ENCODE peak calls at places on chromosome 21, in seven cellular contexts. One of them, this sample, is unnamed.

GRCh38 chr21:43866233-43866632 is 1.2 kb downstream of the AGPAT3 start:
- DNase-seq in ovary: peak
- DNase-seq in osteoblast: peak
- DNase-seq in astrocyte: peak
- DNase-seq in thoracic aorta: no peak
- DNase-seq in pancreas: no peak
- DNase-seq in right cardiac atrium: peak
- DNase-seq in this sample: no peak

GRCh38 chr21:42751866-42752265 is 98.4 kb downstream of the PDE9A start:
- DNase-seq in astrocyte: no peak
- DNase-seq in right cardiac atrium: no peak
- DNase-seq in pancreas: peak
- DNase-seq in ovary: no peak
- DNase-seq in thoracic aorta: no peak
- DNase-seq in osteoblast: peak
- DNase-seq in this sample: no peak

GRCh38 chr21:30102881-30103280 is 63.7 kb downstream of the CLDN17 start:
- DNase-seq in thoracic aorta: no peak
- DNase-seq in pancreas: no peak
- DNase-seq in ovary: no peak
- DNase-seq in osteoblast: no peak
- DNase-seq in right cardiac atrium: no peak
- DNase-seq in astrocyte: no peak
- DNase-seq in this sample: no peak

GRCh38 chr21:28336299-28336698 is 656.4 kb downstream of the LTN1 start:
- DNase-seq in thoracic aorta: no peak
- DNase-seq in ovary: peak
- DNase-seq in pancreas: no peak
- DNase-seq in osteoblast: no peak
- DNase-seq in astrocyte: peak
- DNase-seq in right cardiac atrium: no peak
- DNase-seq in this sample: peak

GRCh38 chr21:36236052-36236730 is 79.6 kb downstream of the DOP1B start:
- DNase-seq in ovary: no peak
- DNase-seq in osteoblast: peak
- DNase-seq in right cardiac atrium: no peak
- DNase-seq in astrocyte: no peak
- DNase-seq in pancreas: no peak
- DNase-seq in thoracic aorta: no peak
- DNase-seq in this sample: no peak

GRCh38 chr21:16376673-16377072 is 646.9 kb downstream of the USP25 start:
- DNase-seq in right cardiac atrium: no peak
- DNase-seq in thoracic aorta: no peak
- DNase-seq in ovary: no peak
- DNase-seq in osteoblast: no peak
- DNase-seq in astrocyte: no peak
- DNase-seq in pancreas: no peak
- DNase-seq in this sample: no peak

GRCh38 chr21:22115746-22116145 is 1117.5 kb downstream of the NCAM2 start:
- DNase-seq in thoracic aorta: no peak
- DNase-seq in right cardiac atrium: no peak
- DNase-seq in osteoblast: no peak
- DNase-seq in astrocyte: no peak
- DNase-seq in ovary: no peak
- DNase-seq in pancreas: no peak
- DNase-seq in this sample: no peak

GRCh38 chr21:25733859-25734653 is 648 bp downstream of the ATP5PF start:
- DNase-seq in astrocyte: peak
- DNase-seq in right cardiac atrium: no peak
- DNase-seq in ovary: no peak
- DNase-seq in thoracic aorta: no peak
- DNase-seq in pancreas: peak
- DNase-seq in osteoblast: peak
- DNase-seq in this sample: no peak

GRCh38 chr21:28822882-28823335 is 169.8 kb downstream of the LTN1 start:
- DNase-seq in right cardiac atrium: no peak
- DNase-seq in astrocyte: no peak
- DNase-seq in ovary: no peak
- DNase-seq in thoracic aorta: no peak
- DNase-seq in pancreas: no peak
- DNase-seq in osteoblast: peak
- DNase-seq in this sample: no peak

GRCh38 chr21:34029724-34030528 is 43.5 kb upstream of the MRPS6 start:
- DNase-seq in thoracic aorta: no peak
- DNase-seq in astrocyte: peak
- DNase-seq in osteoblast: peak
- DNase-seq in right cardiac atrium: peak
- DNase-seq in ovary: peak
- DNase-seq in pancreas: no peak
- DNase-seq in this sample: peak

GRCh38 chr21:37266515-37267221 is 466 bp downstream of the VPS26C start:
- DNase-seq in right cardiac atrium: no peak
- DNase-seq in thoracic aorta: no peak
- DNase-seq in pancreas: peak
- DNase-seq in osteoblast: peak
- DNase-seq in astrocyte: peak
- DNase-seq in ovary: peak
- DNase-seq in this sample: no peak

GRCh38 chr21:45021428-45022347 is 52.7 kb upstream of the ADARB1 start:
- DNase-seq in pancreas: no peak
- DNase-seq in ovary: peak
- DNase-seq in astrocyte: no peak
- DNase-seq in osteoblast: peak
- DNase-seq in right cardiac atrium: no peak
- DNase-seq in thoracic aorta: no peak
- DNase-seq in this sample: no peak

GRCh38 chr21:37710555-37711293 is 205.5 kb downstream of the KCNJ6 start:
- DNase-seq in pancreas: no peak
- DNase-seq in osteoblast: no peak
- DNase-seq in astrocyte: no peak
- DNase-seq in thoracic aorta: no peak
- DNase-seq in ovary: no peak
- DNase-seq in right cardiac atrium: peak
- DNase-seq in this sample: no peak

GRCh38 chr21:42609806-42610205 is 43.6 kb upstream of the PDE9A start:
- DNase-seq in osteoblast: no peak
- DNase-seq in right cardiac atrium: no peak
- DNase-seq in pancreas: no peak
- DNase-seq in astrocyte: no peak
- DNase-seq in ovary: no peak
- DNase-seq in thoracic aorta: no peak
- DNase-seq in this sample: no peak

GRCh38 chr21:34736116-34736870 is 67.5 kb downstream of the CLIC6 start:
- DNase-seq in thoracic aorta: no peak
- DNase-seq in pancreas: no peak
- DNase-seq in astrocyte: peak
- DNase-seq in ovary: no peak
- DNase-seq in osteoblast: no peak
- DNase-seq in right cardiac atrium: no peak
- DNase-seq in this sample: no peak

GRCh38 chr21:30838536-30838935 is 9.0 kb upstream of the KRTAP7-1 start:
- DNase-seq in thoracic aorta: no peak
- DNase-seq in astrocyte: no peak
- DNase-seq in pancreas: no peak
- DNase-seq in osteoblast: peak
- DNase-seq in ovary: no peak
- DNase-seq in right cardiac atrium: no peak
- DNase-seq in this sample: no peak

GRCh38 chr21:45138199-45139002 is 64.0 kb downstream of the ADARB1 start:
- DNase-seq in right cardiac atrium: peak
- DNase-seq in ovary: peak
- DNase-seq in osteoblast: peak
- DNase-seq in astrocyte: peak
- DNase-seq in pancreas: peak
- DNase-seq in thoracic aorta: peak
- DNase-seq in this sample: no peak

GRCh38 chr21:26100573-26100972 is 70.0 kb downstream of the APP start:
- DNase-seq in pancreas: no peak
- DNase-seq in right cardiac atrium: no peak
- DNase-seq in thoracic aorta: no peak
- DNase-seq in ovary: no peak
- DNase-seq in osteoblast: no peak
- DNase-seq in astrocyte: no peak
- DNase-seq in this sample: no peak

GRCh38 chr21:44353200-44353970 is at the start of gene TRPM2:
- DNase-seq in ovary: no peak
- DNase-seq in pancreas: no peak
- DNase-seq in osteoblast: peak
- DNase-seq in right cardiac atrium: peak
- DNase-seq in astrocyte: no peak
- DNase-seq in thoracic aorta: no peak
- DNase-seq in this sample: no peak

GRCh38 chr21:35349378-35350080 is 300.4 kb upstream of the RUNX1 start:
- DNase-seq in astrocyte: peak
- DNase-seq in right cardiac atrium: no peak
- DNase-seq in ovary: no peak
- DNase-seq in osteoblast: no peak
- DNase-seq in thoracic aorta: no peak
- DNase-seq in pancreas: no peak
- DNase-seq in this sample: no peak

GRCh38 chr21:38837806-38838461 is 32.2 kb downstream of the ETS2 start:
- DNase-seq in osteoblast: no peak
- DNase-seq in pancreas: no peak
- DNase-seq in ovary: no peak
- DNase-seq in thoracic aorta: no peak
- DNase-seq in right cardiac atrium: no peak
- DNase-seq in astrocyte: no peak
- DNase-seq in this sample: no peak

GRCh38 chr21:38840456-38841129 is 34.9 kb downstream of the ETS2 start:
- DNase-seq in right cardiac atrium: no peak
- DNase-seq in osteoblast: no peak
- DNase-seq in pancreas: no peak
- DNase-seq in thoracic aorta: no peak
- DNase-seq in astrocyte: no peak
- DNase-seq in ovary: no peak
- DNase-seq in this sample: no peak

GRCh38 chr21:38839683-38840286 is 34.1 kb downstream of the ETS2 start:
- DNase-seq in thoracic aorta: no peak
- DNase-seq in pancreas: no peak
- DNase-seq in astrocyte: peak
- DNase-seq in right cardiac atrium: no peak
- DNase-seq in ovary: no peak
- DNase-seq in osteoblast: peak
- DNase-seq in this sample: peak

GRCh38 chr21:38838598-38839369 is 33.1 kb downstream of the ETS2 start:
- DNase-seq in pancreas: no peak
- DNase-seq in osteoblast: no peak
- DNase-seq in right cardiac atrium: no peak
- DNase-seq in thoracic aorta: no peak
- DNase-seq in astrocyte: no peak
- DNase-seq in ovary: no peak
- DNase-seq in this sample: no peak

DNA sequence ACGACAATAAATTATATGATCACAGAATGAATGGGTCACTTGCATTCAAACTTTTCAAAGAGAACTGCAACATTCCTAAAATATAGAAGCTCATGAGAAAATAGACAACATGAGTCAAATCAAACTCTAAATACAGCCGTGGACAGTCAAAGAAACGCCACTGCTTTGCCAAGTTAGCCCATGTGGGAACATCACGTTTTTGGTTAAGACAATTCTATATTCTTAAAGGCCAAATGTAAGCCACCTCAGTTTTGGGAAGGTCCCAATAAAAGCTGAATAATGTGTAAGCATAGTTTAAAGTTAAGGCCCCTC is 33.6 kb downstream of the ETS2 start:
- DNase-seq in pancreas: no peak
- DNase-seq in thoracic aorta: no peak
- DNase-seq in osteoblast: peak
- DNase-seq in ovary: no peak
- DNase-seq in astrocyte: no peak
- DNase-seq in right cardiac atrium: no peak
- DNase-seq in this sample: no peak
- H3K4me3 ChIP-seq in pancreas: no peak
- H3K4me3 ChIP-seq in thoracic aorta: no peak
- H3K4me3 ChIP-seq in osteoblast: no peak
- H3K4me3 ChIP-seq in ovary: no peak
- H3K4me3 ChIP-seq in astrocyte: no peak
- H3K4me3 ChIP-seq in right cardiac atrium: no peak
- H3K4me3 ChIP-seq in this sample: no peak

DNA sequence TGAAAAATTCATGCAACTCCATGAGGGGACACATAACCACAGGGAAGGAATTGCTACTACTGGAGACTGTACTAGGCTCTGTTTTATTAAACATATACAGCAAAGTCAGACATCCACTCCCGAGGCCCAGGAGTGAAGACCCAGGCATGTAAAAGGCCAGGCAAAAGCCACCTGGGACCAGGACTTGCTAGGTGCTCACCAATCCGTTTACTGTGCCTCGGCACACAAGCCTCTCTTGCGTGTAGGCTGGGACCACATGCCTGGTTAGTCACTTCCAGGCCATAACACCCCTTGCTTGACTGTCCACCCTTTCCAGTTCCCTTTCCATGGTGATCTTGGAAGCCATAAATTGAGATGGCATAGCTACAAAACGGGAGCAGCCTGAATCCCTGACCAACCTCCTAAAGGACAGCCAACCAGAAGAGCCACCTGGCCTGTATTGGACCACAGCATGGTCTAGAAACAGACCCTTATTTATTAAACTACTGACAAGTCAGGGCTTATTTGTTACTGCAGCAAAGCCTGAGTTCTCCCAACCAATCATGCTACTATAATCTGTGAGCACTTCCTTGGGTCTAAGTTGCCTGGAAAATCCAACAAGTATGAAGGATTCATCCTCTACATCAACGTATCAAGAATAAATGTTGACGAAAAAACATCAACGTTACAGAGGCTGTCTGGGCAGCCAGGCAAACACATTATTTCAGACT is 39.7 kb downstream of the URB1 start:
- DNase-seq in astrocyte: no peak
- DNase-seq in thoracic aorta: no peak
- DNase-seq in osteoblast: peak
- DNase-seq in right cardiac atrium: no peak
- DNase-seq in pancreas: no peak
- DNase-seq in ovary: no peak
- DNase-seq in this sample: no peak
- H3K4me3 ChIP-seq in astrocyte: no peak
- H3K4me3 ChIP-seq in thoracic aorta: no peak
- H3K4me3 ChIP-seq in osteoblast: no peak
- H3K4me3 ChIP-seq in right cardiac atrium: no peak
- H3K4me3 ChIP-seq in pancreas: no peak
- H3K4me3 ChIP-seq in ovary: no peak
- H3K4me3 ChIP-seq in this sample: no peak

DNA sequence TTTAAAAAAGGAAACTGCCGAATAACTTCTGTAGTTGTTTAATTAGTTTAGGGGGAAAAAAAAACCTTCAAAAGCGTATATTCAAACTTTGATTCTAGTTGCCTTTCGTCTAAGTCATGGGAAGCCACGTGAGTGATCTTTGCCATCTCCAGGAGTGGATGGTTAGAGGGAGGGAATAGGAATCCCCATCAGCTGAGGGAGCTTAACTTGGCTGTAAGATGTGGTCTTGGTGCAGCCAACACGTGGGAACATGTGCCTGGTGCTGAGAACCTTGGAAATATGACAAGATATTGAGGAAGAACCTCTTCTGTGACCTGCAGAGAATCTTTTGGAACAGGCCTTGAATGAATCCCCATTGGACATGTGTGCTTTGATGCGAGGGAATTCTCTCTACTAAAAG is 1.7 kb downstream of the BACE2 start:
- DNase-seq in right cardiac atrium: no peak
- DNase-seq in astrocyte: peak
- DNase-seq in osteoblast: peak
- DNase-seq in pancreas: no peak
- DNase-seq in ovary: no peak
- DNase-seq in thoracic aorta: no peak
- DNase-seq in this sample: no peak
- H3K4me3 ChIP-seq in right cardiac atrium: no peak
- H3K4me3 ChIP-seq in astrocyte: peak
- H3K4me3 ChIP-seq in osteoblast: peak
- H3K4me3 ChIP-seq in pancreas: no peak
- H3K4me3 ChIP-seq in ovary: peak
- H3K4me3 ChIP-seq in thoracic aorta: peak
- H3K4me3 ChIP-seq in this sample: no peak

GRCh38 chr21:46320331-46320801 is 3.3 kb downstream of the C21orf58 start:
- DNase-seq in right cardiac atrium: no peak
- DNase-seq in pancreas: no peak
- DNase-seq in thoracic aorta: no peak
- DNase-seq in osteoblast: peak
- DNase-seq in ovary: no peak
- DNase-seq in astrocyte: no peak
- DNase-seq in this sample: no peak
- H3K4me3 ChIP-seq in right cardiac atrium: no peak
- H3K4me3 ChIP-seq in pancreas: no peak
- H3K4me3 ChIP-seq in thoracic aorta: no peak
- H3K4me3 ChIP-seq in osteoblast: no peak
- H3K4me3 ChIP-seq in ovary: no peak
- H3K4me3 ChIP-seq in astrocyte: no peak
- H3K4me3 ChIP-seq in this sample: no peak